ENCODE peak calls at places on chromosomes 4 and X, in six cellular contexts. B is HCT116, N is K562, I is SK-N-SH, X is HepG2, S is endothelial cell of umbilical vein. R is an unnamed sample.

GRCh38 chr4:176044589-176044951 is 21.1 kb upstream of the WDR17 start:
- DNase-seq in B (no peak), N (no peak), I (no peak), X (no peak), S (no peak), R (no peak)

GRCh38 chr4:41106081-41106480 is 108.3 kb downstream of the APBB2 start:
- DNase-seq in B (no peak), N (no peak), I (no peak), X (no peak), S (peak; percentile 54), R (no peak)

GRCh38 chrX:10447577-10448214 is 172.7 kb downstream of the MID1 start:
- DNase-seq in B (no peak), N (no peak), I (no peak), X (no peak), S (no peak), R (no peak)

GRCh38 chrX:109624641-109625311 is at the start of gene KCNE5:
- DNase-seq in B (no peak), N (no peak), I (peak; percentile 46), X (no peak), S (no peak), R (no peak)

GRCh38 chr4:128161138-128161537 is 100.0 kb downstream of the LARP1B start:
- DNase-seq in B (no peak), N (no peak), I (no peak), X (no peak), S (peak; percentile 11), R (no peak)

GRCh38 chrX:12805333-12805732 is 14.1 kb downstream of the PRPS2 start:
- DNase-seq in B (no peak), N (no peak), I (no peak), X (no peak), S (no peak), R (no peak)

GRCh38 chr4:42641696-42642095 is 15.2 kb downstream of the ATP8A1 start:
- DNase-seq in B (no peak), N (no peak), I (no peak), X (no peak), S (no peak), R (no peak)

GRCh38 chrX:10795721-10796120 is 175.3 kb upstream of the MID1 start:
- DNase-seq in B (no peak), N (no peak), I (no peak), X (no peak), S (no peak), R (no peak)

GRCh38 chr4:172822322-172822721 is 346.3 kb upstream of the GALNT7 start:
- DNase-seq in B (no peak), N (no peak), I (no peak), X (no peak), S (no peak), R (no peak)

GRCh38 chrX:150036181-150036580 is 97.9 kb upstream of the EOLA2 start:
- DNase-seq in B (no peak), N (no peak), I (peak; percentile 4), X (peak; percentile 53), S (peak; percentile 80), R (no peak)

GRCh38 chr4:792729-793108 is 33.2 kb downstream of the CPLX1 start:
- DNase-seq in B (no peak), N (no peak), I (no peak), X (no peak), S (no peak), R (no peak)

GRCh38 chr4:86044593-86044985 is 315.3 kb downstream of the MAPK10 start:
- DNase-seq in B (no peak), N (no peak), I (no peak), X (no peak), S (no peak), R (no peak)

GRCh38 chr4:180058731-180059215 is 2184.4 kb upstream of the TENM3 start:
- DNase-seq in B (no peak), N (no peak), I (peak; percentile 63), X (no peak), S (no peak), R (no peak)

GRCh38 chr4:10106421-10107039 is 10.1 kb downstream of the WDR1 start:
- DNase-seq in B (peak; percentile 62), N (no peak), I (peak; percentile 49), X (no peak), S (peak; percentile 90), R (no peak)

GRCh38 chr4:167234388-167234881 is at the start of gene SPOCK3:
- DNase-seq in B (peak; percentile 18), N (no peak), I (peak; percentile 61), X (no peak), S (peak; percentile 41), R (no peak)

GRCh38 chrX:54042609-54043010 is 1.7 kb downstream of the PHF8 start:
- DNase-seq in B (peak; percentile 4), N (peak; percentile 58), I (peak; percentile 75), X (peak; percentile 48), S (peak; percentile 67), R (no peak)

GRCh38 chr4:136664988-136665387 is 867.3 kb downstream of the PCDH18 start:
- DNase-seq in B (no peak), N (no peak), I (no peak), X (no peak), S (peak; percentile 8), R (no peak)

GRCh38 chr4:6655924-6656323 is 15.4 kb downstream of the MRFAP1 start:
- DNase-seq in B (no peak), N (peak; percentile 39), I (no peak), X (no peak), S (no peak), R (no peak)

GRCh38 chrX:77009691-77010090 is 437.5 kb upstream of the FGF16 start:
- DNase-seq in B (no peak), N (no peak), I (no peak), X (no peak), S (no peak), R (no peak)

GRCh38 chrX:5702890-5703289 is 525.8 kb downstream of the NLGN4X start:
- DNase-seq in B (no peak), N (no peak), I (no peak), X (no peak), S (no peak), R (no peak)

GRCh38 chrX:84174348-84174747 is 13.7 kb downstream of the RPS6KA6 start:
- DNase-seq in B (no peak), N (no peak), I (no peak), X (no peak), S (no peak), R (no peak)

GRCh38 chrX:102833136-102833535 is 103.9 kb upstream of the RAB40AL start:
- DNase-seq in B (no peak), N (no peak), I (no peak), X (no peak), S (no peak), R (no peak)

GRCh38 chr4:3077796-3078195 is 3.3 kb downstream of the HTT start:
- DNase-seq in B (no peak), N (no peak), I (no peak), X (no peak), S (no peak), R (no peak)

GRCh38 chr4:6019316-6020263 is 1.4 kb upstream of the C4orf50 start:
- DNase-seq in B (peak; percentile 36), N (peak; percentile 79), I (peak; percentile 72), X (peak; percentile 27), S (peak; percentile 40), R (peak; percentile 1)

GRCh38 chr4:55499495-55499894 is 47.2 kb downstream of the CLOCK start:
- DNase-seq in B (no peak), N (peak; percentile 15), I (no peak), X (no peak), S (no peak), R (no peak)

GRCh38 chrX:13778916-13779315 is 38.0 kb downstream of the GPM6B start:
- DNase-seq in B (no peak), N (no peak), I (no peak), X (no peak), S (peak; percentile 68), R (no peak)

DNA sequence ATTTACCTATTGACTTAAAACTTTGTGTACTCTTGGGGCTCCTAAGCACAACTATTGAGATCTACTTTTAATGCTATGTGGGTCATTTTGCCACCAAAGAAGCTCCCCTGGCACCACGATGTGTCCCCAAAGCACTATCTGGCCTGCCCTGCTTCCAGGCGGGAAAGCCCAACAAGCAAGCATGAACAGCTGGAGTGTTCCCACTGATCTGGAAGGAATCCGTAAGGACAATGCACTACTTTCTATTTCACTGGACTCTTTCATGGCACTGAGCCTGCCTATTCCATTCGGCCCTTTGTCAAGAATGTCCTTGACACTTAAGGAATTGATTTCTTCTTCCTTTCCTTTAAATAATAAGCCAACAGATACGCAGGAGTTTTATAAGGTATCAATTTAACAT is 38.8 kb downstream of the GRIA3 start:
- DNase-seq in B (no peak), N (no peak), I (no peak), X (no peak), S (no peak), R (no peak)
- H3K9ac ChIP-seq in B (no peak overlapping the region), N (no peak overlapping the region), I (no peak overlapping the region), X (no peak overlapping the region), S (no peak overlapping the region), R (no peak overlapping the region)

GRCh38 chr4:75919914-75920313 is 17.7 kb upstream of the PPEF2 start:
- DNase-seq in B (no peak), N (no peak), I (no peak), X (no peak), S (no peak), R (no peak)
- TF ChIP-seq POLR2AphosphoS5 in B (no peak), N (no peak), I (no peak), X (no peak), S (no peak), R (no peak)

DNA sequence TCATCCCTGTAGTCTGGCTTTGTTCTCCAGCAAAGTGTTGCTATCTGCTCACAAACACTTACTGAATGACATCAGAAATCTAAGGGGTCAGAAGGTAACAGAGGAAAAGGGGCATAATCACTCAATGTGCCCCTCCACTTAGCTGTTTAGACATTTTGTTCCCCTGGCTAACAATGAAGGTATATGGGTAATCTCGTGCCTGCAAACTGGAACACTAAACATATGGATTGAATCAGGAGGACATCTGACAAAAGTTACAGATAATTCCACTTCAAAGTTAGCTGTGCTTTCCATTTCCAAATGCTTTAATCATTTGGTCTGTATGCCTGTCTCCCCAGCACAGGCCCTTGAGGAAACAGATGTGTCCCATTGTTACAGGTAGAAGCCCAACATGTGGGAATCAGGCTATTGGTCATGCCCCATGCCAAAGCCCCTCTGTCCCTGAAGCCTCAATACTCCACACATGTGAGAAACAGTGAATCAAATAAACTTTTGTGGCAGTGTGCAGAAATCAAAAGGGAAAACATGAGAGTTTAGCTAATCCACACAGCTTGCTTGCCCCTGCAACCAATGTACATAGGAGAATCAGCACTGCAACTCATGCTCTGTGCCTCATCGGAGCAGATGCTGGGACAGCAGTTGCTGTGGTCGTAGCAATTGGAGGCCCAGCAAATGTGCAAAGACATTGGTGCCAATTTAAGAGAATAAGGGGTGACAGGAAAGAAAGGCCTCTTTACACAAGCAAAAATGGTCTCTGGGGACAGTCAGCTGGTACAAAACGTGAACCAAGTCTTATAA is 111.7 kb downstream of the RNF150 start:
- DNase-seq in B (no peak), N (no peak), I (no peak), X (no peak), S (no peak), R (no peak)
- H3K27ac ChIP-seq in B (no peak overlapping the region), N (no peak overlapping the region), I (peak overlapping the region; percentile 84), X (no peak overlapping the region), S (no peak overlapping the region), R (peak overlapping the region; percentile 92)

GRCh38 chr4:44446191-44446590 is 2.4 kb downstream of the KCTD8 start:
- DNase-seq in B (no peak), N (no peak), I (no peak), X (no peak), S (no peak), R (no peak)

GRCh38 chr4:44448548-44449443 is at the start of gene KCTD8:
- DNase-seq in B (no peak), N (peak; percentile 42), I (peak; percentile 88), X (peak; percentile 71), S (peak; percentile 78), R (peak; percentile 2)

GRCh38 chr4:44447563-44448504 is 775 bp downstream of the KCTD8 start:
- DNase-seq in B (no peak), N (no peak), I (peak; percentile 27), X (no peak), S (peak; percentile 21), R (no peak)

GRCh38 chr4:44446801-44447562 is 1.6 kb downstream of the KCTD8 start:
- DNase-seq in B (no peak), N (no peak), I (peak; percentile 3), X (no peak), S (no peak), R (no peak)
- H3K9ac ChIP-seq in B (no peak overlapping the region), N (no peak overlapping the region), I (no peak overlapping the region), X (no peak overlapping the region), S (no peak overlapping the region), R (no peak overlapping the region)

R was measured in SK-N-MC.